ENCODE peak calls at places on chromosome 5, in six cellular contexts. Y is dorsolateral prefrontal cortex, O is HFF-Myc, F is epithelial cell of esophagus, Q is fibroblast of mammary gland, L is BE2C. D is an unnamed sample.
A peak's percentile ranks its signal among the peaks of the same experiment; 100 is the strongest.

GRCh38 chr5:8019719-8020218 is 150.8 kb downstream of the MTRR start:
- DNase-seq in Y (no peak), O (no peak), F (no peak), Q (no peak), L (no peak), D (no peak)

GRCh38 chr5:117999939-118000549 is 988.3 kb downstream of the DTWD2 start:
- DNase-seq in Y (no peak), O (no peak), F (no peak), Q (no peak), L (no peak), D (no peak)

GRCh38 chr5:37543216-37543615 is 164.1 kb downstream of the WDR70 start:
- DNase-seq in Y (no peak), O (no peak), F (no peak), Q (no peak), L (no peak), D (no peak)

GRCh38 chr5:98663521-98663920 is 109.9 kb upstream of the RGMB start:
- DNase-seq in Y (no peak), O (no peak), F (no peak), Q (no peak), L (no peak), D (no peak)

GRCh38 chr5:150436141-150436680 is 13.3 kb downstream of the RPS14 start:
- DNase-seq in Y (peak; percentile 93), O (peak; percentile 76), F (peak; percentile 90), Q (peak; percentile 86), L (peak; percentile 93), D (peak; percentile 77)

GRCh38 chr5:151264113-151264512 is 11.1 kb downstream of the GM2A start:
- DNase-seq in Y (no peak), O (no peak), F (peak; percentile 97), Q (peak; percentile 75), L (no peak), D (no peak)

GRCh38 chr5:67012241-67012640 is 184.4 kb downstream of the CD180 start:
- DNase-seq in Y (no peak), O (no peak), F (peak; percentile 95), Q (peak; percentile 66), L (no peak), D (no peak)

GRCh38 chr5:167797933-167798332 is 493.5 kb upstream of the WWC1 start:
- DNase-seq in Y (no peak), O (no peak), F (peak; percentile 70), Q (peak; percentile 21), L (no peak), D (no peak)

DNA sequence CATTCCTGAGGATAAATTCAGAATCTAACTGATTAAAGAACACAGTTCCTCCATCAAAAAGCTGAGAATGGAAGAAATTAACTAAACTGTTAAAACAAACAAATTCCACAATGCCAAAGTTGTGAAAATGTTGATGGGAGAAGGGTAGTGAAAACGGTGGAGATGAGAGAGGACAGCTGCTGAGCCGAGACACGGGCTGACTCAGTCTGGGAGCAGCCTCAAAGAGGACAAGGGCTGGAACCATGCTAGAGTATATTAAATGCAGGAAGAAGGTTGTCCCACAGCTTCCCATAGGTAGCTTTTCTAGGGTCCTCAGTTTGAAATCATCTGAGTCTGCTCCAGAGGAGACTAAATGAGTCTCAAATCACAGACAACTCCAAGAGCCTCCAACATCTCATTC is 14.3 kb downstream of the ADAMTS12 start:
- DNase-seq in Y (no peak), O (no peak), F (no peak), Q (no peak), L (no peak), D (no peak)
- TF ChIP-seq CTCF in Y (no peak), O (no peak), F (no peak), Q (no peak), L (no peak), D (no peak)

GRCh38 chr5:73137575-73138530 is 17.5 kb downstream of the TMEM171 start:
- DNase-seq in Y (no peak), O (no peak), F (peak; percentile 68), Q (no peak), L (no peak), D (no peak)

GRCh38 chr5:73132759-73133158 is 12.4 kb downstream of the TMEM171 start:
- DNase-seq in Y (no peak), O (no peak), F (no peak), Q (no peak), L (no peak), D (no peak)

GRCh38 chr5:73135021-73135420 is 14.6 kb downstream of the TMEM171 start:
- DNase-seq in Y (no peak), O (no peak), F (no peak), Q (no peak), L (no peak), D (no peak)

GRCh38 chr5:73136277-73136606 is 15.9 kb downstream of the TMEM171 start:
- DNase-seq in Y (no peak), O (no peak), F (no peak), Q (no peak), L (no peak), D (no peak)

DNA sequence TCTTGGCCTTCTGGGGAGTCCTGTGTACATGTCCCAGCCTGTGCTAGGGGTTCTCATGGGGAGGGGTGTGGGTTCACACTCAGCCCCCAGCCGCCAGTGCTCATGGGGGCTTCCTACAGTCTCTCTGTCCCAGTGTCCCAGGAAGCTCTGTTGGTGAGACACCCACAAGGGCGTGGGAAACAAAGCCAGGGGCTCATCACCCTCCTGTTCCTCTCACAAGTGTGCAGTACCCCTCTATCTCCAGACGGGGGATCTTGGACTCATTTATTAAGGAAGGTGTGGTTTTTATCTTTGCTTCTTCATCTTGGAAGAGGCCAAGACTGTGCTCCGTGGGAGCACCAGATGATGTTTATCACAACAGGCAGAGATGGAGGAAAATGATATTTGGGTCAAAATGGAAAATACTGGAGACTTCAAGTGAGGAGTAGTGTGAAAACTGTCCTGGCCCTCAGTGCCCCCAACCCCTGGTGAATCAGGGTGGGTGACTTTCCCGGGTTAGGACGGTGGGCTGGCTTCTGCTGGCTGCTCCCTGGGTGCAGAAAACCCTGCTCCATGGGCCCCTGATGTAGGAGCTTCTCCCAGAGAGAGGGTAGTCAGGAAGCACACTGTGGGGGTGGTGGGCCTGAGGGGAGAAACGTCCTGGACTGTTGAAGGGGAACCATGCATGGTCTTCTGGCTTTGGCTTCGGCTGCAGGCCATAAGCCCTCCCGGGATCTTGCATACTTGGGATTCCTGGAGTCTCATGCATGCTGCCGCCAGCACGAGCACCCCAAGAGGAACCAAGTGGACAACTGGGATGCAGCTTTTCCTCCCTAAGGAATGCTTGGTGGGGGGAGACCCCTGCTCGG is 15.3 kb downstream of the TMEM171 start:
- DNase-seq in Y (no peak), O (peak; percentile 43), F (no peak), Q (peak; percentile 58), L (no peak), D (peak; percentile 5)
- TF ChIP-seq CTCF in Y (no peak), O (peak; percentile 64), F (no peak), Q (peak; percentile 63), L (peak; percentile 47), D (peak; percentile 54)

GRCh38 chr5:155144956-155145355 is 131.4 kb downstream of the KIF4B start:
- DNase-seq in Y (no peak), O (no peak), F (no peak), Q (no peak), L (no peak), D (no peak)

GRCh38 chr5:155150012-155150411 is 136.5 kb downstream of the KIF4B start:
- DNase-seq in Y (no peak), O (no peak), F (no peak), Q (no peak), L (no peak), D (no peak)

GRCh38 chr5:155148694-155149093 is 135.1 kb downstream of the KIF4B start:
- DNase-seq in Y (no peak), O (no peak), F (no peak), Q (no peak), L (no peak), D (no peak)

GRCh38 chr5:155147222-155147621 is 133.7 kb downstream of the KIF4B start:
- DNase-seq in Y (no peak), O (no peak), F (peak; percentile 18), Q (peak; percentile 16), L (no peak), D (no peak)
- TF ChIP-seq CTCF in Y (peak; percentile 36), O (no peak), F (peak; percentile 29), Q (peak; percentile 47), L (peak; percentile 34), D (peak; percentile 18)

DNA sequence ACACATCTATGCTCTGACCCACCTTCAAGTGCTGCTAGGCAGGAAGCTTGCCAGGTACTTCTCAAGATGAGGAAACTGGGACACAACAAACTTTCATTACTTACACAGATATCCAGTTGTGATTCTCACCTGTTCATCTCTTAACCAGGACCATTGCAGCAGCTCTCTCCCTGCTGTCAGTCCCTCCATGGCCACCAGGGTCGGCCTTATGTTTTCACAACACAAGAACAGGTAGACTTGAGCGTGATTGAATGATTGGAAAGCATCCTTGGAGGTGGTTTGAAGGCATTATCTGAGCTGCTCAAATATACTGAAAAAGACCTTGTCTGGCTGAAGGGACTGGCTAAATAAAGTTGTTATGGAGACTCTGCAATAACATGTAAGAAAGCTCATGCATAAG is 94.4 kb downstream of the MTREX start:
- DNase-seq in Y (no peak), O (no peak), F (peak; percentile 20), Q (no peak), L (no peak), D (no peak)
- TF ChIP-seq CTCF in Y (no peak), O (no peak), F (peak; percentile 40), Q (peak; percentile 15), L (peak; percentile 41), D (no peak)

GRCh38 chr5:79011219-79011836 is 26.2 kb upstream of the ARSB start:
- DNase-seq in Y (no peak), O (no peak), F (no peak), Q (peak; percentile 74), L (no peak), D (no peak)
- TF ChIP-seq CTCF in Y (no peak), O (no peak), F (no peak), Q (peak; percentile 35), L (peak; percentile 20), D (no peak)

GRCh38 chr5:131634996-131635754 is at the start of gene RAPGEF6:
- DNase-seq in Y (peak; percentile 97), O (peak; percentile 100), F (peak; percentile 100), Q (peak; percentile 100), L (peak; percentile 97), D (peak; percentile 100)

GRCh38 chr5:131637694-131638093 is 2.7 kb upstream of the RAPGEF6 start:
- DNase-seq in Y (no peak), O (no peak), F (no peak), Q (no peak), L (no peak), D (no peak)

GRCh38 chr5:131633830-131634229 is 1.2 kb downstream of the RAPGEF6 start:
- DNase-seq in Y (no peak), O (no peak), F (no peak), Q (no peak), L (no peak), D (no peak)

GRCh38 chr5:131635755-131636479 is 888 bp upstream of the RAPGEF6 start:
- DNase-seq in Y (no peak), O (no peak), F (peak; percentile 14), Q (peak; percentile 38), L (no peak), D (no peak)

GRCh38 chr5:131634666-131634995 is 398 bp downstream of the RAPGEF6 start:
- DNase-seq in Y (peak; percentile 53), O (no peak), F (peak; percentile 56), Q (peak; percentile 50), L (peak; percentile 81), D (no peak)
- TF ChIP-seq CTCF in Y (no peak), O (no peak), F (peak; percentile 27), Q (peak; percentile 1), L (peak; percentile 32), D (no peak)

D was measured in AG09319.